ENCODE peak calls at places on chromosomes 4 and X, in four cellular contexts. X, E, A and Q are unnamed samples.
A peak's percentile ranks its signal among the peaks of the same experiment; 100 is the strongest.

GRCh38 chr4:48017108-48017527 is 546 bp downstream of the NIPAL1 start:
- DNase-seq in X (peak; percentile 69), E (peak; percentile 54), A (peak; percentile 66), Q (no peak)

GRCh38 chrX:132887569-132887968 is 70.9 kb downstream of the HS6ST2 start:
- DNase-seq in X (no peak), E (no peak), A (no peak), Q (no peak)

GRCh38 chr4:81946996-81947395 is 426.8 kb downstream of the HNRNPD start:
- DNase-seq in A (no peak), X (no peak), E (no peak), Q (no peak)

GRCh38 chrX:134599173-134599914 is 58.9 kb downstream of the PLAC1 start:
- DNase-seq in E (no peak), X (no peak), A (peak; percentile 63), Q (no peak)

GRCh38 chrX:135410861-135411627 is 10.7 kb upstream of the SMIM10L2A start:
- DNase-seq in X (no peak), A (no peak), E (peak; percentile 39), Q (no peak)

GRCh38 chr4:153450545-153450917 is 15.6 kb upstream of the TMEM131L start:
- DNase-seq in X (no peak), A (no peak), E (no peak), Q (no peak)

GRCh38 chr4:5793514-5793913 is 82.5 kb downstream of the EVC start:
- DNase-seq in E (no peak), X (no peak), A (no peak), Q (no peak)

GRCh38 chr4:2691952-2692435 is 64.1 kb downstream of the TNIP2 start:
- DNase-seq in A (no peak), E (no peak), X (no peak), Q (peak; percentile 23)

GRCh38 chr4:25862411-25863346 is at the start of gene SEL1L3:
- DNase-seq in A (no peak), X (peak; percentile 67), E (peak; percentile 76), Q (peak; percentile 59)

GRCh38 chr4:71241467-71242401 is 97.1 kb upstream of the SLC4A4 start:
- DNase-seq in E (no peak), A (peak; percentile 52), X (no peak), Q (no peak)

GRCh38 chr4:76951333-76952033 is 1.9 kb downstream of the SEPTIN11 start:
- DNase-seq in X (no peak), A (no peak), E (no peak), Q (no peak)

GRCh38 chr4:55125087-55125721 is at the start of gene KDR:
- DNase-seq in X (no peak), A (no peak), E (no peak), Q (peak; percentile 46)

GRCh38 chrX:72358313-72358712 is 52.6 kb upstream of the CITED1 start:
- DNase-seq in E (no peak), A (peak; percentile 33), X (no peak), Q (no peak)

GRCh38 chr4:41873380-41874295 is 61.6 kb upstream of the TMEM33 start:
- DNase-seq in A (no peak), X (no peak), E (no peak), Q (no peak)

GRCh38 chr4:121072836-121073362 is 564 bp upstream of the NDNF start:
- DNase-seq in E (no peak), A (no peak), X (peak; percentile 40), Q (peak; percentile 66)

GRCh38 chr4:154982187-154983047 is 201.3 kb downstream of the RBM46 start:
- DNase-seq in A (peak; percentile 48), X (peak; percentile 76), E (peak; percentile 34), Q (peak; percentile 16)

GRCh38 chr4:57280481-57280880 is 170.3 kb upstream of the IGFBP7 start:
- DNase-seq in X (no peak), E (no peak), A (no peak), Q (no peak)

GRCh38 chrX:125998432-125998831 is 167.7 kb downstream of the DCAF12L2 start:
- DNase-seq in A (no peak), E (no peak), X (no peak), Q (no peak)

GRCh38 chr4:68748181-68748981 is 67.4 kb upstream of the UGT2B10 start:
- DNase-seq in A (no peak), E (no peak), X (peak; percentile 47), Q (no peak)

GRCh38 chrX:71253253-71254091 is 468 bp downstream of the ZMYM3 start:
- DNase-seq in X (peak; percentile 35), E (peak; percentile 30), A (peak; percentile 13), Q (peak; percentile 67)

GRCh38 chr4:113101669-113102068 is 52.2 kb downstream of the ANK2 start:
- DNase-seq in X (no peak), E (no peak), A (peak; percentile 5), Q (no peak)

GRCh38 chr4:2284161-2284933 is 22.4 kb upstream of the MXD4 start:
- DNase-seq in X (no peak), A (no peak), E (no peak), Q (no peak)

GRCh38 chr4:88706574-88706973 is 8.9 kb upstream of the NAP1L5 start:
- DNase-seq in X (no peak), A (peak; percentile 77), E (peak; percentile 28), Q (peak; percentile 42)

GRCh38 chr4:68373513-68373912 is 23.6 kb upstream of the YTHDC1 start:
- DNase-seq in E (peak; percentile 53), X (peak; percentile 42), A (peak; percentile 67), Q (no peak)

GRCh38 chr4:151689211-151689991 is 71.4 kb downstream of the GATB start:
- DNase-seq in E (no peak), A (no peak), X (no peak), Q (no peak)

GRCh38 chr4:151688003-151688784 is 72.6 kb downstream of the GATB start:
- DNase-seq in A (peak; percentile 38), X (no peak), E (no peak), Q (no peak)

GRCh38 chr4:151690164-151690856 is 70.5 kb downstream of the GATB start:
- DNase-seq in E (no peak), A (peak; percentile 74), X (no peak), Q (no peak)

GRCh38 chr4:151687021-151687640 is 73.7 kb downstream of the GATB start:
- DNase-seq in X (no peak), A (no peak), E (no peak), Q (no peak)

GRCh38 chr4:151688785-151689043 is 72.1 kb downstream of the GATB start:
- DNase-seq in X (no peak), E (no peak), A (no peak), Q (no peak)
- H3K4me1 ChIP-seq in X (no peaks in the 10 kb centered on the region), E (no peaks in the 10 kb centered on the region), A (peaks cover 38% of the 10 kb centered on the region), Q (peaks cover 39% of the 10 kb centered on the region)

GRCh38 chr4:184756399-184756798 is 22.5 kb upstream of the CENPU start:
- DNase-seq in A (peak; percentile 47), X (no peak), E (no peak), Q (no peak)

GRCh38 chr4:184752496-184753275 is 18.8 kb upstream of the CENPU start:
- DNase-seq in X (no peak), E (no peak), A (no peak), Q (no peak)

GRCh38 chr4:184755278-184755677 is 21.4 kb upstream of the CENPU start:
- DNase-seq in X (no peak), E (no peak), A (peak; percentile 63), Q (no peak)

GRCh38 chr4:184762100-184762499 is 28.2 kb upstream of the CENPU start:
- DNase-seq in E (no peak), X (no peak), A (no peak), Q (no peak)

DNA sequence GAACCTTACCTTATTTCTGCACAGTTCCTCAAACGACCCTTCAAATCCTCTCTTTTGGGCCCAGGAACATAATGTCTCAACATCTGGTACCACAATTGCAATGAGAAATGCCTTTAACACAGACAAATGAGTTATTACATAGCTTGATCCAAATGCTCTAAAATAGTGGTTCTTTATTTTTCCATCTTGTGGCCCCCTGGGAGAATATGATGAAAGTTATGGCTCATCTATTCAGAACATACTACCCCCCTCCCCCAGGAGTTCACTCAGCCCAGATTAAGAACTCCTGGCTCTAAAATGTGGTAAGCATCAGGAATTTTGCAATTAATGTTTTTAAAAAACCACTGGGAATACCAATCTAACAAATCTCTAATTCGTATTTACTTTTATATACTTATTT is 23.9 kb upstream of the CENPU start:
- DNase-seq in A (no peak), X (no peak), E (no peak), Q (no peak)
- H3K4me3 ChIP-seq in A (no peak overlapping the region), X (no peak overlapping the region), E (no peak overlapping the region), Q (no peak overlapping the region)

GRCh38 chr4:168867128-168867527 is 142.9 kb downstream of the CBR4 start:
- DNase-seq in A (no peak), E (no peak), X (no peak), Q (no peak)
- H3K4me1 ChIP-seq in A (peaks cover 35% of the 10 kb centered on the region), E (no peaks in the 10 kb centered on the region), X (no peaks in the 10 kb centered on the region), Q (no peaks in the 10 kb centered on the region)

GRCh38 chrX:118528089-118528753 is 32.6 kb downstream of the DOCK11 start:
- DNase-seq in A (no peak), X (peak; percentile 14), E (no peak), Q (no peak)
- H3K4me3 ChIP-seq in A (no peak overlapping the region), X (no peak overlapping the region), E (no peak overlapping the region), Q (no peak overlapping the region)